ENCODE peak calls at places on chromosomes 5 and 9, in seven cellular contexts. V is substantia nigra; R is stimulated activated CD4-positive, alpha-beta T cell treated with anti-CD3 and anti-CD28 coated beads, Interleukin-4, amount 100 ng/mL, for 24 hours; K is stimulated activated CD8-positive, alpha-beta memory T cell treated with anti-CD3 and anti-CD28 coated beads, Interleukin-2, amount 100 ng/mL, for 1 hour; N is cardiac fibroblast; H is NCI-H774; Q is prostate gland. F is an unnamed sample.

GRCh38 chr5:119537704-119538103 is 85.4 kb downstream of the HSD17B4 start:
- DNase-seq in K (no peak), Q (no peak), V (no peak), N (peak), R (no peak), H (peak), F (peak)

GRCh38 chr9:84340535-84340934 is at the start of gene SLC28A3:
- DNase-seq in Q (no peak), K (no peak), R (no peak), H (no peak), V (no peak), N (no peak), F (no peak)

GRCh38 chr5:156779436-156779835 is 70.7 kb upstream of the PPP1R2B start:
- DNase-seq in N (no peak), H (no peak), Q (no peak), R (no peak), V (no peak), K (no peak), F (no peak)

GRCh38 chr9:126499911-126500599 is 113.7 kb upstream of the LMX1B start:
- DNase-seq in Q (no peak), N (no peak), V (no peak), K (no peak), H (no peak), R (no peak), F (no peak)

GRCh38 chr9:125409217-125409636 is 147.6 kb downstream of the GAPVD1 start:
- DNase-seq in Q (no peak), K (no peak), V (no peak), N (no peak), H (no peak), R (no peak), F (no peak)

GRCh38 chr9:5612187-5612535 is 16.7 kb upstream of the RIC1 start:
- DNase-seq in Q (no peak), R (no peak), H (no peak), K (no peak), N (no peak), V (no peak), F (no peak)

GRCh38 chr5:113039229-113039628 is 62.6 kb downstream of the DCP2 start:
- DNase-seq in R (no peak), N (no peak), K (no peak), Q (no peak), H (no peak), V (no peak), F (no peak)

GRCh38 chr9:127778280-127779135 is at the start of gene SH2D3C:
- DNase-seq in Q (no peak), V (peak), H (no peak), K (no peak), N (peak), R (peak), F (no peak)

GRCh38 chr5:143162810-143163209 is 240.7 kb downstream of the NR3C1 start:
- DNase-seq in N (no peak), H (no peak), R (no peak), V (no peak), K (no peak), Q (no peak), F (no peak)

GRCh38 chr5:179186092-179186419 is 125.9 kb downstream of the ZNF354C start:
- DNase-seq in H (no peak), V (no peak), K (no peak), Q (no peak), N (no peak), R (no peak), F (no peak)

GRCh38 chr9:68708513-68708912 is 3.5 kb downstream of the PIP5K1B start:
- DNase-seq in K (no peak), H (no peak), R (no peak), N (no peak), V (no peak), Q (no peak), F (no peak)

GRCh38 chr9:111037744-111038335 is 430 bp downstream of the LPAR1 start:
- DNase-seq in H (no peak), R (no peak), K (no peak), V (peak), N (peak), Q (peak), F (peak)

GRCh38 chr5:93924628-93925027 is 183.2 kb upstream of the POU5F2 start:
- DNase-seq in K (no peak), Q (no peak), R (no peak), H (no peak), N (peak), V (no peak), F (peak)